ENCODE peak calls at places on chromosomes 1 and 21, in ten cellular contexts. I, A, B, T, J, Y, P, C, F and K are unnamed samples.

GRCh38 chr1:192986110-192986747 is 72.9 kb downstream of the UCHL5 start:
- DNase-seq in T (no peak), F (no peak), Y (no peak), A (no peak), J (peak), I (peak), B (peak), C (no peak), P (no peak), K (no peak)

GRCh38 chr1:212566522-212567479 is 41.8 kb upstream of the ATF3 start:
- DNase-seq in J (peak), A (peak), B (peak), P (peak), C (peak), F (no peak), Y (peak), T (peak), I (peak), K (no peak)

GRCh38 chr1:2233997-2234761 is 6.1 kb downstream of the SKI start:
- DNase-seq in T (peak), F (peak), B (peak), A (no peak), P (no peak), I (peak), J (no peak), Y (peak), C (no peak), K (peak)

GRCh38 chr1:51044834-51045233 is 57.2 kb upstream of the C1orf185 start:
- DNase-seq in T (no peak), P (no peak), Y (no peak), F (no peak), C (no peak), I (peak), J (no peak), A (peak), B (no peak), K (no peak)

GRCh38 chr1:37274896-37275631 is 199.3 kb upstream of the ZC3H12A start:
- DNase-seq in A (no peak), J (no peak), F (no peak), T (no peak), B (no peak), Y (no peak), I (peak), C (no peak), P (peak), K (peak)

GRCh38 chr21:16071082-16071481 is 341.3 kb downstream of the USP25 start:
- DNase-seq in B (no peak), Y (no peak), I (peak), T (no peak), F (no peak), P (no peak), J (no peak), C (no peak), A (no peak), K (no peak)

GRCh38 chr1:115949156-115949555 is 27.2 kb upstream of the SLC22A15 start:
- DNase-seq in J (no peak), A (no peak), T (no peak), F (no peak), P (no peak), Y (no peak), I (peak), B (no peak), C (no peak), K (no peak)

GRCh38 chr1:164637461-164638375 is 78.7 kb downstream of the PBX1 start:
- DNase-seq in Y (no peak), A (no peak), P (no peak), J (no peak), I (peak), B (no peak), F (no peak), C (no peak), T (no peak), K (no peak)

GRCh38 chr1:6181347-6181770 is 1.2 kb upstream of the CHD5 start:
- DNase-seq in Y (no peak), F (no peak), J (no peak), P (no peak), A (no peak), I (peak), B (no peak), C (no peak), T (no peak), K (no peak)

GRCh38 chr1:202274611-202275010 is 67.1 kb downstream of the UBE2T start:
- DNase-seq in Y (peak), T (peak), C (no peak), A (peak), P (peak), J (peak), F (no peak), I (peak), B (peak), K (no peak)